ENCODE peak calls at places on chromosomes 1 and 21, in six cellular contexts. Q is fibroblast of the aortic adventitia, K is cardiac fibroblast, U is fibroblast of lung, O is fibroblast of pulmonary artery, W is lung. H is an unnamed sample.

GRCh38 chr1:225958041-225958440 is 17.0 kb upstream of the LEFTY2 start:
- DNase-seq in K (no peak), W (no peak), Q (no peak), U (no peak), O (no peak), H (no peak)

GRCh38 chr1:72693376-72693775 is 411.0 kb upstream of the NEGR1 start:
- DNase-seq in Q (no peak), O (no peak), W (no peak), U (no peak), K (no peak), H (no peak)

GRCh38 chr1:246417152-246417812 is 89.8 kb downstream of the SMYD3 start:
- DNase-seq in O (peak), U (peak), Q (peak), K (peak), W (no peak), H (peak)

GRCh38 chr1:64664287-64664686 is 80.6 kb upstream of the RAVER2 start:
- DNase-seq in Q (no peak), O (no peak), W (no peak), K (no peak), U (no peak), H (peak)

GRCh38 chr1:93620841-93621210 is 60.8 kb downstream of the BCAR3 start:
- DNase-seq in O (no peak), Q (no peak), U (no peak), K (peak), W (no peak), H (no peak)

GRCh38 chr1:56788102-56788501 is 31.1 kb downstream of the FYB2 start:
- DNase-seq in W (no peak), Q (no peak), U (no peak), O (no peak), K (no peak), H (no peak)

GRCh38 chr1:67771152-67771551 is 62.1 kb downstream of the GNG12 start:
- DNase-seq in U (peak), W (peak), Q (peak), O (peak), K (peak), H (peak)

GRCh38 chr1:205061665-205062069 is 18.7 kb downstream of the CNTN2 start:
- DNase-seq in U (peak), W (peak), Q (peak), O (peak), K (peak), H (peak)

GRCh38 chr1:8562222-8562621 is 244.3 kb downstream of the SLC45A1 start:
- DNase-seq in W (no peak), Q (no peak), K (no peak), U (no peak), O (no peak), H (no peak)

GRCh38 chr1:115980998-115981993 is 5.0 kb downstream of the SLC22A15 start:
- DNase-seq in U (peak), W (no peak), K (peak), O (peak), Q (peak), H (peak)

GRCh38 chr1:49765034-49765433 is 258.7 kb downstream of the AGBL4 start:
- DNase-seq in O (no peak), U (no peak), Q (no peak), W (no peak), K (no peak), H (no peak)

GRCh38 chr1:143610196-143610595 is 361.6 kb downstream of the FAM72C start:
- DNase-seq in Q (no peak), O (no peak), W (no peak), K (no peak), U (no peak), H (no peak)

GRCh38 chr1:227437495-227438008 is 119.3 kb upstream of the CDC42BPA start:
- DNase-seq in U (peak), O (peak), K (peak), W (no peak), Q (peak), H (peak)

GRCh38 chr21:40227111-40227510 is 359.9 kb downstream of the PCP4 start:
- DNase-seq in K (no peak), O (no peak), Q (no peak), U (no peak), W (no peak), H (no peak)

GRCh38 chr1:154550657-154551056 is 7.8 kb downstream of the UBE2Q1 start:
- DNase-seq in W (no peak), U (no peak), K (no peak), Q (no peak), O (no peak), H (no peak)

GRCh38 chr1:145978860-145979745 is 14.6 kb downstream of the POLR3GL start:
- DNase-seq in O (peak), U (peak), K (peak), Q (peak), W (peak), H (peak)
- H3K4me3 ChIP-seq in O (peak), U (no peak), K (peak), Q (peak), W (no peak), H (peak)

GRCh38 chr1:26923711-26924110 is 2.2 kb downstream of the NUDC start:
- DNase-seq in U (no peak), O (peak), K (peak), W (no peak), Q (no peak), H (peak)
- H3K4me3 ChIP-seq in U (no peak), O (no peak), K (no peak), W (no peak), Q (no peak), H (no peak)

DNA sequence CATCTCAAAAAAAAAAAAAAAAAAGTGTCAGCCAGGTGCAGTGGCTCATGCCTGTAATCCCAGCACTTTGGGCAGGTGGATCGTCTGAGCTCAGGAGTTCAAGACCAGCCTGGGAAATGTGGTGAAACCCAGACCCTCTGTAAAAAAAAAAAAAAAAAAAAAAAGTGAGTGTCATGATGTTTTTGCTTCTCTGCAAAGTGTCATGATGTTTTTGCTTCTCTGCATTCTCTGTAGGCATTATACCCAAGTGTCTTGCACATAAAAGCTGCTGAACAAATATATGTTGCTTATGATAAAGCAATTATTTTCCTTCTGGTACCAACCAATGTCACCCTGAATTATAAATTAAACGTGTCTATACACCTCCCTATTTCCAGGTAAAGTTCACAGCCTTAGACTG is 1.7 kb downstream of the ACBD6 start:
- DNase-seq in K (no peak), Q (no peak), O (no peak), W (no peak), U (no peak), H (no peak)
- H3K4me3 ChIP-seq in K (no peak), Q (peak), O (peak), W (no peak), U (no peak), H (no peak)

DNA sequence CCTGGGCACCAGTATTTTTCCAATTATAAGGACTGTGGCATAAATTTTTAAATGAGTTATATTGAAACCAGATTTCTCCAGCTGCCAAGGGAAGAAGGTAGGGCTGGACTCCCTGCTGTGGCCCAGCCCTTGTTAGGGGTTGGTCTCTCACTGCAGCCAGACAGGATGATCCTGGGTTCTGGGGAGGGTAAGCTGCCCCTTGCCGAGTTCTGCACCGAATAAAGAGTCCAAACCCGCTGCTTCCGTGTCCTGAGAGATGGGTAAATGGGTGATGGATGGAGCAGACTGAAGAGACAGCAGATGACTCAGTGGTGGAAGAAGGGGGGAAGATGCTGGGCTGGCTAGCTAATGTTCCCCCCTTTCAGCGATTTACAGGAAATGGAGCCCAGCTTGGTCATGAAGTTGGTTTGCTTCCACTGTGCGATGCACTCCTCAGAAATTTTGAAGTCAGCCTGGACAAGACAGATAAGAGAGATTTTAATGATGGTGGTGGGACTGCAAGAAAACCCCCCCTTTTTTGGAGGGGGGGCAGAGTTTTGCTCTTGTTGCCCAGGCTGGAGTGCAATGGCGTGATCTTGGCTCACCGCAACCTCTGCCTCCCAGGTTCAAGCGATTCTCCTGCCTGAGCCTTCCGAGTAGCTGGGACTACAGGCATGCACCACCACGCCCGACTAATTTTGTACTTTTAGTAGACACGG is 41.4 kb downstream of the YARS1 start:
- DNase-seq in O (no peak), W (no peak), U (no peak), Q (peak), K (no peak), H (peak)
- H3K4me3 ChIP-seq in O (no peak), W (no peak), U (no peak), Q (no peak), K (no peak), H (no peak)

GRCh38 chr1:100721502-100722205 is 2.1 kb downstream of the VCAM1 start:
- DNase-seq in W (peak), U (peak), O (peak), Q (peak), K (peak), H (peak)
- H3K4me3 ChIP-seq in W (no peak), U (peak), O (peak), Q (peak), K (peak), H (peak)

DNA sequence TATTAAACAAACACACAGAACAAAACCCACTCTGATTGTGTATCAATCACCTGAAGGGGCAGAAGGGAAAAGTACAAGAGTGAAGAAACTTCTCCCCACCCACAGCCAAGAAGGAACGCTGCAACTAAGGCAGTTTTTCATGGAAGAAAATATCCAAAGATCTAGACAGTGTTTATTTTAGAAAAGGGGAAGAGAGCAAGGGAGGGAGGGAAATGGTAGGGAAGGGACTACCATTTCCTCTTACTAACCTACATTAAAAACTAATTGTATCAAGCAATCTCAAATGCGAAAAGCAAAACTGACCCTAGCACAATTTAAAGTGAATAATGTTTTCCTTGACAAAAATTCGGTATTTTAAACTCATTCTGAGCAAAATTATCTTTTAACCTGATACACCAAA is 3.5 kb downstream of the NRIP1 start:
- DNase-seq in W (no peak), U (no peak), K (no peak), O (no peak), Q (no peak), H (no peak)
- H3K4me3 ChIP-seq in W (no peak), U (peak), K (no peak), O (no peak), Q (peak), H (no peak)

GRCh38 chr1:167084739-167085138 is 5.4 kb downstream of the GPA33 start:
- DNase-seq in U (no peak), O (no peak), W (no peak), Q (no peak), K (no peak), H (no peak)
- H3K4me3 ChIP-seq in U (no peak), O (no peak), W (no peak), Q (no peak), K (no peak), H (no peak)

GRCh38 chr1:198656500-198656932 is 17.7 kb downstream of the PTPRC start:
- DNase-seq in U (no peak), O (peak), K (peak), W (no peak), Q (no peak), H (no peak)

GRCh38 chr1:198662821-198663220 is 24.0 kb downstream of the PTPRC start:
- DNase-seq in O (no peak), Q (no peak), K (no peak), W (no peak), U (no peak), H (no peak)

GRCh38 chr1:198663996-198664789 is 25.4 kb downstream of the PTPRC start:
- DNase-seq in Q (no peak), O (no peak), K (no peak), U (no peak), W (no peak), H (no peak)

GRCh38 chr1:198657550-198658064 is 18.8 kb downstream of the PTPRC start:
- DNase-seq in U (peak), Q (peak), O (peak), K (peak), W (no peak), H (peak)

DNA sequence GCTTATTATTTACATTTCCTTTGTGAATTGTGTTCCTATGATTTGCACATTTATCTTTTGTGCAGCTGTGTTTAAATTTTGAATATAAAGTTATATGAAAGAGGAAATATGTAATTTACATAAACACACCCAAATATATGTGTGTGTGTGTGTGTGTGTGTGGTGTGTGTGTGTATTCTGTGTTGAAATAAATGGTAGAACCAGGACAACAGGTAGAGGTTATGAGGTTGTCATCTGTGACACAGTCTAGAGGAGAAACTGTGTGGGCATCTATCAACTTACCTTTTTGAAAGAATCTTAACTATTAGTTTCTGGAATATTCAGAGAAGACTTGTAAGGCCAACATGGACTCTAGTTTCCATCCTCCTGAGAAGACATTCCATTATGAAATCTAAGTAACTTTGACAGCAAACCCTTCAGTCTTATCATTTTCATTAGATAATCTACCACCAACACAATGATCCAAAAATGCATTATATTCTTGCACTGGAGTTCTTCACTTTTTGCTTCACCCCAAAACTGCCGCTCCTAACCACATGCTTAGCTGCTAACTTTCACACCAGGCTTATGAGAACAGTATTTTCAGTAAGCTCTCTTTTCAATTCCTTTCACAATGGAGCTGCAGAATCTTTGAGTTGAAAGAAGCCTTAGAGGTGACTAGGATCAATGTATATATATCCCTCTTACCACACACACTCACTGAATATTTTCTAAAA is 21.7 kb downstream of the PTPRC start:
- DNase-seq in K (no peak), U (no peak), W (no peak), Q (no peak), O (no peak), H (no peak)
- H3K4me3 ChIP-seq in K (no peak), U (no peak), W (no peak), Q (no peak), O (no peak), H (no peak)

DNA sequence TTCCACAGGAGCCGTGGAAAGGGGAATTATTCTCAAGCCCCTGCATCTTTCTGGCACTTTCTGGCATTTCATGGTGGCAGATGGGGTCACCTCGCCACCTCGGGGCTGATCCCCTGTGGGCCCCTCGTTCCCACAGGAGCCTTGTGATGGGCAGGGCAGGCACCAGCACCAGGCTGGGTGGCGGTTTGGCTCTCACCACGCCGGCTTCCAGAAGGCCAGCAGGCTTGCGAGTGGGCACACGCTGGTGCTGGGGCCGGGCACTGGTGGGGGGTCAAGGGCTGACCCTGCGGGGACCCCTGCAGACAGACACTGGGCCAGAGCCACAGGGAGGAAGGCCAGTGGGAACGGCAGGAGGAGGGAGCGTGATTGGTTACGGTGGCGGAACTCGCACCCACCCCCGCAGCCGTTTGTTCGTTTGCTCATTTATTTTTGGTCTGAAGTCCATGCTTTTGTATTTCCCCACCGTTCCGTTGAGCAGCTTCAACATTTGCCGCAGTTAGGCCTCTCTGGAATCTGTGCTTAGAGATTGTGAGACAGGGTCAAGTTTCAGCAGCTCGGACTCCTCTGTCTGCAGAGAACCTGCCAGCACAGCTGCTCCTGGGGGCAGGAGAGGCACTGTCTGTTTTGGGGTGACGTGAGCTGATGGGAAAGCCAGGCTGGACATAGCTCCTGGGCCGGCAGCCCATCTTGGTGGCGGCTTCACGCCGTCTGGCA is 5.3 kb downstream of the COL18A1 start:
- DNase-seq in U (no peak), O (no peak), K (no peak), W (no peak), Q (no peak), H (no peak)
- H3K4me3 ChIP-seq in U (no peak), O (no peak), K (no peak), W (no peak), Q (no peak), H (no peak)

DNA sequence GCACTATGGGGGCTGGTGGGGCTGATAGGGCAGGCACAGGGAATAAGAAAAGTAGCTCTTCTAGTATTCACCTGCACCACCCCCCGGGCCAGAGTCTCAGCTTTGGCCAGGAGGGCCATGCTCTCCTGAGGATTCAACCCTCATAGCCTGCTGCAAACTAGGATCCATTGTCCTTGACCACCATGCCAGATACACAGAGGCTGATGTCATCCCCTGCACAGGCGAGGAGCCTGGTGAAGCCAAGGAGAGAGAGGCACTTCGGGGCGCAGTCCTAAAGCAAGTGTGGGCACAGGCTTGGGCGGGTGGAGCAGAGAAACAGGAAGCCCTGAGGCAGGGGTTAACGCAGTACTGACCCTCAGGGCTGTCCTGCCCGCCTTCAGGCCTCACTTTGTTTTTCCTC is 29.5 kb downstream of the TMEM53 start:
- DNase-seq in O (no peak), U (no peak), K (no peak), Q (no peak), W (no peak), H (no peak)
- H3K4me3 ChIP-seq in O (no peak), U (no peak), K (no peak), Q (no peak), W (no peak), H (no peak)